ENCODE peak calls at places on chromosomes 16 and 17, in six cellular contexts. Z is NCI-H1694; T is hepatic stellate cell; S is stimulated activated CD8-positive, alpha-beta memory T cell treated with anti-CD3 and anti-CD28 coated beads, Interleukin-12 subunit alpha, Interleukin-12 subunit beta, amount 100 ng/mL, for 1 hour; W is Right ventricle myocardium superior; B is AG08396. V is an unnamed sample.

GRCh38 chr17:5237541-5238016 is 2.9 kb upstream of the SCIMP start:
- DNase-seq in Z (peak; percentile 11), T (peak; percentile 40), S (no peak), W (peak; percentile 50), B (peak; percentile 67), V (no peak)

GRCh38 chr16:66189951-66190350 is 176.5 kb upstream of the CDH5 start:
- DNase-seq in Z (no peak), T (peak; percentile 51), S (no peak), W (no peak), B (peak; percentile 55), V (no peak)

GRCh38 chr17:81428521-81428920 is 33.3 kb downstream of the BAHCC1 start:
- DNase-seq in Z (no peak), T (no peak), S (no peak), W (no peak), B (no peak), V (no peak)

GRCh38 chr17:78172284-78173024 is 4.1 kb downstream of the SYNGR2 start:
- DNase-seq in Z (no peak), T (no peak), S (no peak), W (peak; percentile 79), B (no peak), V (no peak)

GRCh38 chr17:81009124-81009523 is 17.5 kb downstream of the CHMP6 start:
- DNase-seq in Z (no peak), T (no peak), S (no peak), W (no peak), B (no peak), V (no peak)

GRCh38 chr16:2776500-2777139 is 460 bp downstream of the ELOB start:
- DNase-seq in Z (no peak), T (no peak), S (no peak), W (peak; percentile 46), B (peak; percentile 57), V (no peak)

GRCh38 chr17:56629450-56630187 is 36.1 kb downstream of the NOG start:
- DNase-seq in Z (no peak), T (peak; percentile 60), S (no peak), W (no peak), B (peak; percentile 73), V (peak; percentile 11)

GRCh38 chr16:14196539-14196938 is 125.4 kb downstream of the MRTFB start:
- DNase-seq in Z (no peak), T (no peak), S (no peak), W (no peak), B (no peak), V (no peak)

GRCh38 chr16:89553733-89554132 is 6.7 kb upstream of the RPL13 start:
- DNase-seq in Z (no peak), T (no peak), S (no peak), W (no peak), B (no peak), V (no peak)

GRCh38 chr16:86343111-86343642 is 167.2 kb upstream of the FOXF1 start:
- DNase-seq in Z (no peak), T (peak; percentile 91), S (no peak), W (peak; percentile 56), B (peak; percentile 90), V (no peak)

GRCh38 chr17:4331614-4332013 is 34.9 kb downstream of the UBE2G1 start:
- DNase-seq in Z (no peak), T (no peak), S (no peak), W (no peak), B (no peak), V (no peak)

GRCh38 chr17:75525806-75526554 is 483 bp downstream of the LLGL2 start:
- DNase-seq in Z (no peak), T (no peak), S (no peak), W (no peak), B (no peak), V (no peak)

GRCh38 chr17:75456417-75457046 is at the start of gene TMEM94:
- DNase-seq in Z (peak; percentile 95), T (peak; percentile 98), S (peak; percentile 85), W (peak; percentile 96), B (peak; percentile 98), V (peak; percentile 97)

GRCh38 chr16:74700206-74701040 is at the start of gene MLKL:
- DNase-seq in Z (no peak), T (peak; percentile 65), S (peak; percentile 37), W (peak; percentile 79), B (peak; percentile 64), V (no peak)

GRCh38 chr16:3980311-3981111 is 100.0 kb upstream of the CREBBP start:
- DNase-seq in Z (no peak), T (peak; percentile 81), S (no peak), W (peak; percentile 37), B (peak; percentile 65), V (no peak)

GRCh38 chr17:32486701-32487459 is at the start of gene CDK5R1:
- DNase-seq in Z (no peak), T (peak; percentile 78), S (peak; percentile 33), W (peak; percentile 81), B (peak; percentile 94), V (no peak)

GRCh38 chr17:17748179-17748578 is 66.9 kb downstream of the RAI1 start:
- DNase-seq in Z (no peak), T (no peak), S (no peak), W (no peak), B (no peak), V (no peak)

GRCh38 chr16:86524029-86524428 is 13.7 kb downstream of the FOXF1 start:
- DNase-seq in Z (no peak), T (no peak), S (no peak), W (no peak), B (no peak), V (no peak)

GRCh38 chr17:5468075-5468473 is 708 bp downstream of the DHX33 start:
- DNase-seq in Z (no peak), T (no peak), S (no peak), W (no peak), B (peak; percentile 20), V (no peak)

GRCh38 chr17:64457156-64457555 is 8.2 kb downstream of the MILR1 start:
- DNase-seq in Z (no peak), T (peak; percentile 56), S (no peak), W (no peak), B (peak; percentile 63), V (no peak)

GRCh38 chr16:1003551-1004347 is 22.2 kb downstream of the SOX8 start:
- DNase-seq in Z (no peak), T (no peak), S (no peak), W (no peak), B (no peak), V (no peak)

GRCh38 chr17:63309021-63309420 is 137.1 kb downstream of the CYB561 start:
- DNase-seq in Z (no peak), T (no peak), S (no peak), W (no peak), B (no peak), V (no peak)

GRCh38 chr17:70624208-70624607 is 454.9 kb downstream of the KCNJ2 start:
- DNase-seq in Z (no peak), T (no peak), S (no peak), W (no peak), B (no peak), V (no peak)

GRCh38 chr16:21590791-21591190 is 8.6 kb upstream of the METTL9 start:
- DNase-seq in Z (no peak), T (no peak), S (no peak), W (no peak), B (no peak), V (no peak)

GRCh38 chr16:89564476-89565255 is 4.2 kb downstream of the RPL13 start:
- DNase-seq in Z (no peak), T (no peak), S (no peak), W (no peak), B (no peak), V (no peak)

GRCh38 chr16:12162151-12162559 is 185.6 kb downstream of the SNX29 start:
- DNase-seq in Z (no peak), T (peak; percentile 62), S (no peak), W (no peak), B (no peak), V (no peak)

GRCh38 chr17:71111460-71111859 is 942.1 kb downstream of the KCNJ2 start:
- DNase-seq in Z (no peak), T (no peak), S (no peak), W (no peak), B (no peak), V (no peak)

GRCh38 chr17:57366558-57367351 is 110.4 kb downstream of the MSI2 start:
- DNase-seq in Z (peak; percentile 20), T (no peak), S (no peak), W (no peak), B (no peak), V (peak; percentile 77)

GRCh38 chr17:28928061-28928460 is 23.3 kb downstream of the PHF12 start:
- DNase-seq in Z (no peak), T (no peak), S (no peak), W (no peak), B (no peak), V (no peak)

GRCh38 chr17:48612456-48612853 is 1.6 kb upstream of the HOXB7 start:
- DNase-seq in Z (no peak), T (no peak), S (no peak), W (no peak), B (no peak), V (no peak)

GRCh38 chr16:48057085-48057484 is 98.7 kb downstream of the ABCC12 start:
- DNase-seq in Z (no peak), T (no peak), S (no peak), W (no peak), B (no peak), V (no peak)

GRCh38 chr17:27519550-27519949 is 63.3 kb downstream of the KSR1 start:
- DNase-seq in Z (no peak), T (no peak), S (no peak), W (no peak), B (no peak), V (no peak)

GRCh38 chr17:52213451-52213850 is 54.9 kb upstream of the CA10 start:
- DNase-seq in Z (no peak), T (no peak), S (no peak), W (no peak), B (no peak), V (no peak)

GRCh38 chr17:43416998-43417891 is 18.5 kb downstream of the ARL4D start:
- DNase-seq in Z (peak; percentile 26), T (peak; percentile 57), S (no peak), W (peak; percentile 88), B (peak; percentile 60), V (peak; percentile 14)

GRCh38 chr16:11796227-11797165 is 562 bp downstream of the ZC3H7A start:
- DNase-seq in Z (no peak), T (peak; percentile 60), S (no peak), W (peak; percentile 85), B (peak; percentile 68), V (no peak)

GRCh38 chr17:62754696-62755095 is 53.4 kb downstream of the MARCHF10 start:
- DNase-seq in Z (no peak), T (no peak), S (no peak), W (no peak), B (no peak), V (no peak)

GRCh38 chr17:66994943-66995535 is 30.5 kb downstream of the CACNG4 start:
- DNase-seq in Z (no peak), T (no peak), S (no peak), W (no peak), B (no peak), V (no peak)

GRCh38 chr16:20624882-20625807 is 49.0 kb upstream of the ACSM2B start:
- DNase-seq in Z (no peak), T (no peak), S (no peak), W (no peak), B (no peak), V (no peak)

V was measured in NCI-H446.